ENCODE peak calls at places on chromosomes 5 and 9, in nine cellular contexts. G is tibial artery, E is endothelial cell, W is heart right ventricle, Z is AG04450, K is neural progenitor cell, I is MCF 10A, T is spleen, L is epithelial cell of proximal tubule. M is an unnamed sample.

GRCh38 chr5:115179959-115180709 is 10.4 kb upstream of the TRIM36 start:
- DNase-seq in G (no peak), E (peak), W (peak), Z (no peak), K (peak), I (no peak), T (peak), L (no peak), M (no peak)

GRCh38 chr5:116394186-116394867 is 180.3 kb downstream of the SEMA6A start:
- DNase-seq in G (no peak), E (no peak), W (no peak), Z (no peak), K (no peak), I (peak), T (no peak), L (no peak), M (no peak)

GRCh38 chr9:84293001-84293798 is 47.4 kb downstream of the SLC28A3 start:
- DNase-seq in G (no peak), E (no peak), W (no peak), Z (no peak), K (no peak), I (no peak), T (no peak), L (no peak), M (no peak)

GRCh38 chr5:143177263-143177994 is 226.1 kb downstream of the NR3C1 start:
- DNase-seq in G (peak), E (no peak), W (no peak), Z (peak), K (no peak), I (peak), T (no peak), L (peak), M (no peak)

GRCh38 chr5:102796014-102796413 is 40.9 kb downstream of the PAM start:
- DNase-seq in G (no peak), E (no peak), W (no peak), Z (no peak), K (no peak), I (no peak), T (no peak), L (no peak), M (no peak)

GRCh38 chr5:43231977-43232376 is 40.0 kb downstream of the NIM1K start:
- DNase-seq in G (no peak), E (no peak), W (no peak), Z (no peak), K (no peak), I (peak), T (no peak), L (no peak), M (no peak)

GRCh38 chr9:110192531-110193326 is 15.2 kb downstream of the C9orf152 start:
- DNase-seq in G (peak), E (no peak), W (no peak), Z (peak), K (no peak), I (no peak), T (no peak), L (peak), M (no peak)

GRCh38 chr5:95940758-95941682 is 20.6 kb downstream of the ELL2 start:
- DNase-seq in G (no peak), E (peak), W (no peak), Z (no peak), K (peak), I (no peak), T (no peak), L (no peak), M (no peak)

GRCh38 chr9:36731576-36731975 is 158.9 kb downstream of the MELK start:
- DNase-seq in G (no peak), E (no peak), W (no peak), Z (peak), K (no peak), I (no peak), T (no peak), L (no peak), M (no peak)

GRCh38 chr5:9582406-9582805 is 36.5 kb upstream of the SEMA5A start:
- DNase-seq in G (no peak), E (no peak), W (no peak), Z (no peak), K (no peak), I (no peak), T (no peak), L (no peak), M (no peak)

GRCh38 chr5:147522435-147522834 is 12.6 kb upstream of the DPYSL3 start:
- DNase-seq in G (no peak), E (no peak), W (no peak), Z (no peak), K (peak), I (peak), T (no peak), L (no peak), M (no peak)

GRCh38 chr5:141003791-141004601 is 37.7 kb downstream of the PCDHAC2 start:
- DNase-seq in G (no peak), E (no peak), W (no peak), Z (no peak), K (peak), I (peak), T (no peak), L (peak), M (no peak)

GRCh38 chr5:139388198-139388821 is 1.4 kb downstream of the MZB1 start:
- DNase-seq in G (no peak), E (peak), W (no peak), Z (no peak), K (no peak), I (no peak), T (peak), L (no peak), M (no peak)

GRCh38 chr5:102888483-102888882 is 133.4 kb downstream of the PAM start:
- DNase-seq in G (no peak), E (no peak), W (no peak), Z (no peak), K (no peak), I (no peak), T (no peak), L (no peak), M (no peak)

GRCh38 chr9:68548241-68548640 is 7.6 kb upstream of the TMEM252 start:
- DNase-seq in G (no peak), E (no peak), W (no peak), Z (no peak), K (no peak), I (no peak), T (no peak), L (no peak), M (no peak)

GRCh38 chr5:172641359-172642045 is 439 bp downstream of the NEURL1B start:
- DNase-seq in G (no peak), E (peak), W (peak), Z (no peak), K (peak), I (no peak), T (peak), L (no peak), M (no peak)

GRCh38 chr5:157116483-157116954 is 7.7 kb upstream of the HAVCR2 start:
- DNase-seq in G (no peak), E (no peak), W (no peak), Z (no peak), K (no peak), I (no peak), T (no peak), L (no peak), M (no peak)

GRCh38 chr5:38424237-38425080 is 132.0 kb downstream of the LIFR start:
- DNase-seq in G (no peak), E (no peak), W (no peak), Z (no peak), K (no peak), I (no peak), T (no peak), L (no peak), M (no peak)

GRCh38 chr9:30476826-30477225 is 1907.6 kb upstream of the ACO1 start:
- DNase-seq in G (no peak), E (no peak), W (no peak), Z (no peak), K (no peak), I (no peak), T (no peak), L (no peak), M (no peak)

GRCh38 chr5:148873690-148874485 is 47.5 kb downstream of the ADRB2 start:
- DNase-seq in G (no peak), E (no peak), W (no peak), Z (no peak), K (no peak), I (no peak), T (no peak), L (no peak), M (no peak)

GRCh38 chr9:131478421-131478868 is 24.3 kb upstream of the POMT1 start:
- DNase-seq in G (no peak), E (peak), W (peak), Z (no peak), K (peak), I (peak), T (no peak), L (no peak), M (no peak)

GRCh38 chr9:132833451-132834130 is 44.5 kb downstream of the AK8 start:
- DNase-seq in G (no peak), E (no peak), W (no peak), Z (no peak), K (no peak), I (no peak), T (no peak), L (no peak), M (no peak)

GRCh38 chr9:88973281-88974045 is 17.8 kb upstream of the S1PR3 start:
- DNase-seq in G (peak), E (no peak), W (no peak), Z (no peak), K (peak), I (no peak), T (no peak), L (no peak), M (no peak)

GRCh38 chr9:37554318-37554717 is 21.9 kb downstream of the FBXO10 start:
- DNase-seq in G (no peak), E (no peak), W (no peak), Z (no peak), K (no peak), I (no peak), T (no peak), L (no peak), M (no peak)

GRCh38 chr5:133746834-133747233 is 134.5 kb upstream of the FSTL4 start:
- DNase-seq in G (no peak), E (peak), W (no peak), Z (no peak), K (peak), I (no peak), T (no peak), L (no peak), M (no peak)
- TF ChIP-seq CTCF in G (no peak), E (peak), W (no peak), Z (no peak), K (peak), I (peak), T (no peak), L (peak), M (no peak)

GRCh38 chr9:93601666-93602065 is 25.3 kb downstream of the PHF2 start:
- DNase-seq in G (no peak), E (no peak), W (no peak), Z (no peak), K (no peak), I (no peak), T (no peak), L (no peak), M (no peak)

GRCh38 chr9:93603906-93604326 is 27.5 kb downstream of the PHF2 start:
- DNase-seq in G (no peak), E (no peak), W (no peak), Z (no peak), K (no peak), I (no peak), T (no peak), L (no peak), M (no peak)

GRCh38 chr9:93600504-93600903 is 24.1 kb downstream of the PHF2 start:
- DNase-seq in G (no peak), E (no peak), W (no peak), Z (no peak), K (no peak), I (no peak), T (peak), L (no peak), M (no peak)

GRCh38 chr9:93601063-93601462 is 24.7 kb downstream of the PHF2 start:
- DNase-seq in G (no peak), E (no peak), W (no peak), Z (no peak), K (no peak), I (no peak), T (no peak), L (no peak), M (no peak)

GRCh38 chr9:93603011-93603410 is 26.6 kb downstream of the PHF2 start:
- DNase-seq in G (no peak), E (no peak), W (no peak), Z (no peak), K (no peak), I (no peak), T (no peak), L (no peak), M (no peak)
- TF ChIP-seq CTCF in G (no peak), E (no peak), W (no peak), Z (no peak), K (no peak), I (no peak), T (no peak), L (no peak), M (no peak)

DNA sequence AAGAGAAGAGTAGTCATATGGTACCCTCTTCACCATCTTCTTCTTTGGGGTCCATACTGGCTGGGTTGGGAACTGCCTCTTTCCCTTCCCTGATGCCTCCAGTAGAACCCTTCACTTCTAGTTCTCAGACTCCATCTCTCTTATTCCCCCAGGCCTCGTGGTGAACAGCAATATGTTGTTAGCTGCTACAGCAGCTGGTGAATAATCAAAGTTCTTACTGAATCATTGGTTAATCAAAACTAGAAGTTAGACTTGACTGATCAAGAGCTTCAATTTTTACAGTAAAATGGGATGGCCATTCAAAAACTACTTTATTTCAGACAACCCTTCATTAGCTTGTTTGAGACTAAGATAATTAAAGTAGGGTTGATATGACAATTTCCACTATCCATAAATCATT is 190.9 kb upstream of the GNA14 start:
- DNase-seq in G (no peak), E (no peak), W (no peak), Z (no peak), K (no peak), I (no peak), T (no peak), L (peak), M (no peak)
- TF ChIP-seq CTCF in G (no peak), E (no peak), W (no peak), Z (no peak), K (no peak), I (no peak), T (no peak), L (no peak), M (no peak)

GRCh38 chr9:106557996-106558667 is 304.8 kb upstream of the ZNF462 start:
- DNase-seq in G (no peak), E (no peak), W (no peak), Z (no peak), K (no peak), I (no peak), T (peak), L (no peak), M (no peak)

DNA sequence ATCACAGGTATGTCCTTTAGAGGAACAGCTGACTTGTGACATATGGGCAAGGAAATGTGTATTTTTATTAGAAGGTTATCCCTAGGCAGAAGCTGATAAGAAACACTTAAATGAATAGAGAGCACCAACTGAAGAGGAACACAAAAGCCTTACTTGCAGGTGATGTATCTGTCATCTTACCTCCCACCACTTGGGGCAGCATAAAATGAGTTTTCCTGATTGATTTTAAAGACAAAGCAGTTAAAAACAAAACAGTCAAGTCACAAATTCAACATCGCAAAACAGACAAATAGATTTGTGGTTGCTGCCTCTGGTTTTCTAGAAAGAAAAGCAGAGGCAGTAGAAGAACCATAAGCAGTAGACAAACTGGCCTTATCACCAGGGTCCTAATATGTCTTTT is 302.4 kb upstream of the ZNF462 start:
- DNase-seq in G (no peak), E (no peak), W (no peak), Z (no peak), K (no peak), I (no peak), T (no peak), L (no peak), M (no peak)
- TF ChIP-seq CTCF in G (no peak), E (peak), W (no peak), Z (no peak), K (peak), I (peak), T (no peak), L (peak), M (peak)

GRCh38 chr9:12666813-12667212 is 26.4 kb upstream of the TYRP1 start:
- DNase-seq in G (no peak), E (no peak), W (no peak), Z (no peak), K (peak), I (peak), T (no peak), L (no peak), M (no peak)
- TF ChIP-seq CTCF in G (no peak), E (peak), W (no peak), Z (peak), K (peak), I (peak), T (no peak), L (peak), M (no peak)